ENCODE peak calls at places on chromosomes 4 and X, in five cellular contexts. H, M, U, T and B are unnamed samples. For H3K4me1, the result is how much of the 10 kb centered on the place peaks cover.

GRCh38 chrX:135516376-135516775 is 4.1 kb upstream of the INTS6L start:
- DNase-seq in H (no peak), M (no peak), U (no peak), T (no peak), B (no peak)

GRCh38 chrX:152926279-152926678 is 28.4 kb downstream of the ZNF185 start:
- DNase-seq in H (no peak), M (no peak), U (peak), T (peak), B (no peak)

GRCh38 chr4:94974773-94975172 is 217.0 kb downstream of the BMPR1B start:
- DNase-seq in H (no peak), M (no peak), U (no peak), T (peak), B (no peak)

GRCh38 chr4:25162566-25162965 is 2.3 kb upstream of the SEPSECS start:
- DNase-seq in H (no peak), M (no peak), U (no peak), T (peak), B (no peak)

GRCh38 chr4:7673111-7673510 is 238.4 kb upstream of the PSAPL1 start:
- DNase-seq in H (no peak), M (no peak), U (no peak), T (no peak), B (no peak)

GRCh38 chr4:100688368-100688767 is 170.5 kb upstream of the EMCN start:
- DNase-seq in H (no peak), M (no peak), U (no peak), T (no peak), B (no peak)

GRCh38 chr4:74473155-74473811 is 28.3 kb downstream of the AREG start:
- DNase-seq in H (no peak), M (peak), U (no peak), T (peak), B (peak)

GRCh38 chr4:7289619-7290018 is 97.3 kb downstream of the SORCS2 start:
- DNase-seq in H (peak), M (no peak), U (no peak), T (no peak), B (no peak)

GRCh38 chr4:4397441-4397819 is 10.5 kb downstream of the NSG1 start:
- DNase-seq in H (peak), M (no peak), U (no peak), T (no peak), B (no peak)

GRCh38 chr4:95701500-95701899 is 138.4 kb upstream of the PDHA2 start:
- DNase-seq in H (no peak), M (no peak), U (no peak), T (peak), B (no peak)

GRCh38 chr4:103018391-103019318 is 850 bp downstream of the SLC9B1 start:
- DNase-seq in H (no peak), M (no peak), U (peak), T (no peak), B (no peak)

GRCh38 chr4:42302348-42302747 is 94.9 kb upstream of the SHISA3 start:
- DNase-seq in H (no peak), M (no peak), U (no peak), T (peak), B (no peak)

GRCh38 chr4:5888706-5889696 is 3.9 kb downstream of the CRMP1 start:
- DNase-seq in H (no peak), M (no peak), U (no peak), T (no peak), B (no peak)

GRCh38 chr4:83316459-83317170 is 18.0 kb downstream of the HPSE start:
- DNase-seq in H (peak), M (no peak), U (no peak), T (peak), B (no peak)

GRCh38 chr4:185787926-185788679 is 23.9 kb downstream of the SORBS2 start:
- DNase-seq in H (no peak), M (no peak), U (no peak), T (no peak), B (no peak)
- H3K4me1 ChIP-seq in H (under half), M (under half), U (under half), T (under half), B (half or more)

GRCh38 chr4:177667687-177668086 is 225.4 kb upstream of the AGA start:
- DNase-seq in H (no peak), M (no peak), U (no peak), T (peak), B (no peak)
- TF ChIP-seq CTCF in H (no peak), M (no peak), U (no peak), T (peak), B (peak)

DNA sequence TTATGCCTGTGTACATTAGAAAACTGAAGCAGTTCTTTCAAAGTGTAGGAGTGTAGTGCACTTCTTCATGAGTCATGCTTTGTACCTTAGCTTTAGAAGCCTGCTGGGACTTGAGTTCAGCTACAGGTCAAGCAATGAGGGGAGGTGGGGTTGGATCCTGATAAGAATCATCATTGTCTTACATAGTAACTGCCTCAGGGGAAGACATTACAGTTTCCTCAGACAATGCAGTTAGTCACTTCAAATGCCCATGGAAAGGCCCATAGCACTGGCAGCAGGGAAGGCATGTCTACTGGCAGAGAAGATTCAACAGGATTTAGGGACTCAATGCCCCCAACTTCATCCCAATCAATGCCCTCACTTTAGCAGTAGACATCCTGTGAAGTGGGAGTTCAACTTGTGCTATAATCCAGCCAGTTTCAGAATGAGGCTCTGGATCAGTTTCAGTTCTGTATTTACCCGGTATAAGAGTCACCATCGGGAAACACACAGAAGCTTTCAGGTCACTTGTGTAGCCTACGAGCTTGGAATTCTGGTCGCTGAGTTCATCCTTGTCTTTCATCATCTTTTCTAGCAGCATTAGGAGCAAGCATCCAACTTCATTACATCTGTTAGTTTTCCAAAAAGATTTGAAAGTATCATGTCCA is 1216.5 kb downstream of the RAPGEF2 start:
- DNase-seq in H (no peak), M (no peak), U (no peak), T (peak), B (no peak)
- H3K4me3 ChIP-seq in H (no peak), M (no peak), U (no peak), T (no peak), B (no peak)

DNA sequence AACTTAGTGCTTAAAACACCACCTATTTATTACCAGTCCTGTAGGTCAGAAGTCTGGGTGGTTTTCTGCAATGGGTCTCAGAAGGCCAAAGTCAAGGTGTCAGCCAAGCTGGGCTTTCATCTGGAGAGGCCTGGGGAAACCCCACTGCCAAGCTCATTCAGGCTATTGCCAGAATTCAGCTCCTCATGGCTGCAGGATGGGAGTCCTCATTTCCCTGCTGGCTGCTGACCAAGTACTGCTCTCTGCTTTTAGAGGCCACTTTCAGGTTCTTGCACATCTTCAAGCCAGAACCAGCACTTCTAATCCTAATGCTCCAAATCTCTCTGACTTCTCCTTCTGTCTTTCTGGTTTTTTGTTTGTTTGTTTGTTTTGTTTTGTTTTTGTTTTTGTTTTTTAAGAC is 109.3 kb downstream of the BCOR start:
- DNase-seq in H (no peak), M (no peak), U (no peak), T (no peak), B (no peak)
- H3K4me1 ChIP-seq in H (under half), M (under half), U (under half), T (under half), B (under half)

GRCh38 chr4:156154978-156155377 is 201.3 kb upstream of the CTSO start:
- DNase-seq in H (no peak), M (no peak), U (no peak), T (peak), B (no peak)
- TF ChIP-seq CTCF in H (no peak), M (no peak), U (no peak), T (peak), B (no peak)

GRCh38 chrX:13029831-13030771 is 14.3 kb downstream of the FAM9C start:
- DNase-seq in H (no peak), M (no peak), U (no peak), T (peak), B (peak)

GRCh38 chrX:13026877-13027652 is 17.4 kb downstream of the FAM9C start:
- DNase-seq in H (no peak), M (no peak), U (no peak), T (no peak), B (no peak)

GRCh38 chrX:13029341-13029740 is 15.1 kb downstream of the FAM9C start:
- DNase-seq in H (no peak), M (no peak), U (peak), T (peak), B (peak)

GRCh38 chrX:13024911-13025454 is 19.4 kb downstream of the FAM9C start:
- DNase-seq in H (no peak), M (no peak), U (no peak), T (no peak), B (no peak)

DNA sequence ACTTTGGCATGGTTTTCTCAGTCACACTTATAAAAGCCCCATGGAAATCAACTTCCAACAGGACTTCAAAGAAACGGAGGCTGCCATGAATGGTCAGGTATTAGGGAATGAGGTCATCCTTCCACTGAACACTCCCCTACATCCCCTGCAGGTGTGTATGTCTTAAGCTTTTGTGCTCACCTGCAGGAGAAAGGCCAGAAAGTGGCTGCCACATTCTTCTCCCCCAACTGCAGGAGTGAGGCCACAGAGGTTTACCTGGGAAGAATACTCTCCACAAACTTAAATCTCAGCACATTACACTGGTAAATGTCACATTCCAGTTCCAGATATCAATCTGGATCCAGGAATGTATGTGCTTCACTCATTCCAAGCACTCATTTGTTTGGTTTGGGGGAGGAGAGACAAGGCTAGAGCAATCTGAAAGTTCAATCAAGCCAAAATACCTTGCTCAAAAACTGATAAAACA is 15.5 kb downstream of the FAM9C start:
- DNase-seq in H (no peak), M (no peak), U (no peak), T (peak), B (no peak)
- H3K4me3 ChIP-seq in H (no peak), M (no peak), U (no peak), T (peak), B (peak)

GRCh38 chr4:75666299-75666698 is 6.9 kb downstream of the G3BP2 start:
- DNase-seq in H (no peak), M (no peak), U (no peak), T (no peak), B (no peak)
- H3K4me1 ChIP-seq in H (under half), M (under half), U (under half), T (under half), B (under half)